ENCODE peak calls at places on chromosomes 1 and 21, in six cellular contexts. L is HCT116, X is K562, D is H1, E is GM12878, F is HepG2. Q is an unnamed sample.

GRCh38 chr1:7262611-7263010 is 477.4 kb downstream of the CAMTA1 start:
- DNase-seq in L (no peak), X (no peak), D (no peak), E (no peak), F (no peak), Q (no peak)

GRCh38 chr21:32994305-32994704 is 31.4 kb upstream of the OLIG2 start:
- DNase-seq in L (no peak), X (peak), D (no peak), E (no peak), F (no peak), Q (peak)

GRCh38 chr1:56644941-56645662 is at the start of gene PRKAA2:
- DNase-seq in L (no peak), X (no peak), D (peak), E (no peak), F (peak), Q (peak)

GRCh38 chr1:22731924-22732522 is 21.4 kb downstream of the EPHB2 start:
- DNase-seq in L (no peak), X (peak), D (no peak), E (no peak), F (no peak), Q (no peak)

GRCh38 chr1:13228343-13228781 is 2.4 kb upstream of the PRAMEF18 start:
- DNase-seq in L (peak), X (peak), D (no peak), E (no peak), F (no peak), Q (no peak)

GRCh38 chr1:28056129-28056925 is 32.1 kb downstream of the EYA3 start:
- DNase-seq in L (no peak), X (peak), D (no peak), E (peak), F (no peak), Q (no peak)

GRCh38 chr1:24364975-24365678 is 46.0 kb downstream of the GRHL3 start:
- DNase-seq in L (peak), X (peak), D (no peak), E (peak), F (no peak), Q (no peak)

GRCh38 chr1:193458628-193459027 is 272.2 kb upstream of the B3GALT2 start:
- DNase-seq in L (no peak), X (no peak), D (no peak), E (no peak), F (no peak), Q (no peak)

GRCh38 chr1:185681034-185681633 is 53.1 kb upstream of the HMCN1 start:
- DNase-seq in L (peak), X (peak), D (no peak), E (peak), F (peak), Q (peak)

GRCh38 chr1:87714278-87714677 is 385.6 kb downstream of the LMO4 start:
- DNase-seq in L (no peak), X (no peak), D (no peak), E (no peak), F (no peak), Q (no peak)

GRCh38 chr1:8684590-8684989 is 132.8 kb downstream of the RERE start:
- DNase-seq in L (no peak), X (no peak), D (no peak), E (no peak), F (no peak), Q (no peak)

GRCh38 chr1:56576880-56577858 is 2.2 kb downstream of the PLPP3 start:
- DNase-seq in L (peak), X (peak), D (no peak), E (no peak), F (peak), Q (peak)

GRCh38 chr1:119733754-119734153 is 22.0 kb downstream of the PHGDH start:
- DNase-seq in L (no peak), X (no peak), D (no peak), E (no peak), F (no peak), Q (no peak)

GRCh38 chr1:36638268-36638667 is 155.6 kb upstream of the CSF3R start:
- DNase-seq in L (no peak), X (no peak), D (no peak), E (no peak), F (no peak), Q (no peak)

GRCh38 chr1:2255047-2255419 is 26.9 kb downstream of the SKI start:
- DNase-seq in L (no peak), X (no peak), D (no peak), E (no peak), F (no peak), Q (no peak)

GRCh38 chr1:2255420-2256369 is 27.6 kb downstream of the SKI start:
- DNase-seq in L (peak), X (peak), D (no peak), E (peak), F (peak), Q (no peak)

GRCh38 chr1:2253036-2253796 is 25.1 kb downstream of the SKI start:
- DNase-seq in L (no peak), X (no peak), D (no peak), E (no peak), F (no peak), Q (no peak)

GRCh38 chr1:2252423-2252822 is 24.3 kb downstream of the SKI start:
- DNase-seq in L (no peak), X (no peak), D (no peak), E (no peak), F (no peak), Q (no peak)

DNA sequence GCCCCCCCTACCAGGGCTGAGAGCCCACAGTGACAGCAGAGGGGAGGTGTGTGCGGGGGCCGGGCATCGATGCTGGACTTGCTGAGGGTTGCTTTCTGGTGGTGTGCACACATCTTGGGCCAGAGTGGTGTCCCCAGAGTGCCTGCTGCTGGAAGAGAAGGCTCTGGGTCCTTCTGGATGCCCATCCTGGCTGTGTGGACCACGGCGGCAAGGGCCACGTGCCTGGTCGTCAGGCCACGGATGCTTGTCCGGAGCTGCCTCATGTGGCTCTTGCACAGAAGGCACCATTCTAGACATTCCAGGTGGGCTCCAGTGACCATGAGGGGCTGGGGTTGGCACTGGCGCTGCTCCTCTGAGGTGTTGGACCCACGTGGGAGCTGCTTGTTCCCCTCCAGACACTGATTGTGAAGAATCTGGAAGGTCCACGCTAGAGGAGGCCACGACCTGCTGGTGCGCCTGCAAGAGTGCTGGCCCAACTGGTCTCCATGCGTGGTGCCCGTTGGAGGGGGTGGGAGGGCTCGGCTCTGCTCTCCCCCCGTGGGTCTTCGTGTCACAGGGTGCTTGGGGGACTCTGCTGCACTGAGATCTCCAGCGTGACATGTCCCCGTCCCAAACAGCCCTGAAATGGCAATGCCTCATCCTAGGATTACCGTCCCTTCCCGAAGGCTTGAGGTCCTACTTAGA is 25.8 kb downstream of the SKI start:
- DNase-seq in L (no peak), X (no peak), D (no peak), E (no peak), F (no peak), Q (no peak)
- TF ChIP-seq ZNF274 in L (no peak), X (no peak), D (no peak), E (no peak), F (no peak), Q (no peak)

DNA sequence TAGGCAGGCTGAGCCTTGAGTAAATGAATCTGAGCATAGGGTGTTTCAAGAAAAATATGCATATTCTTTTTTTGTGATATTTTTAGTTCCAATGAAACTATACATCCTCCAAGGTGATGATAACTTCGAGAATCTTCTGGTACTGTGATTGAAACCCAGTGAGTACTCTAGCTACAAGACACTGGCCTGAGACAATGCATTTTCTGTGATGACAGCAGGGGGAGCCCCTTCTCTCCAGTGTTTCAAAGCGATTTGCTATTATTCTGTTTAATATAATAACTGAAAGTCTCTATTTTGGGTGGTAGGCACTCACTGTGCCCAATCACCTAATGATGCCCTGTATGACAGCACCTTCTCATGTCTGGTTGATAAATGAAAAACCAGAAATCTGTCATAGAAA is 12.1 kb downstream of the IRF2BP2 start:
- DNase-seq in L (no peak), X (peak), D (no peak), E (no peak), F (peak), Q (no peak)
- TF ChIP-seq ZNF274 in L (no peak), X (no peak), D (no peak), E (no peak), F (no peak), Q (no peak)

DNA sequence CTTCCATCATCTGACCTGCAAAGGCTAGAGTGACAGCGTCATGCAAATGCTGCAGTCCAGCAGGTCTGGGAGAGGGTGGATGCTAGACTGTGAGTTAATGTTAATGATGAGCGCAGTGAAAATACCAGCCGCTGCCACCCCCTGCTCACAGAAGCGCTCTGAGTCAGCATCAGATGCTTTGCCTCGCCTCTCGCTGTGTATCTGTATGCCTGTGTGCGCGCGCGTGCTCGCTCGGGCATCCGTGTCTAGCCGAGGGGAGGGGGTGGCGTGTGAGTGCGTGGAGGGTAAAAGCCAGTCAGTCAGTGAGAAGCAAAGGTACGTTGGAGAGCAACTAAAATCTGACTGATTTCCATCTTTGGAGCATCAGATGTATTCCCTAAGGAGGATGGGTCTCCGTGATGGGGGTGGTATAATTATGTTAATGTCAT is 858.7 kb downstream of the USP25 start:
- DNase-seq in L (no peak), X (no peak), D (no peak), E (no peak), F (no peak), Q (peak)
- TF ChIP-seq ZNF274 in L (no peak), X (no peak), D (no peak), E (no peak), F (no peak), Q (no peak)

DNA sequence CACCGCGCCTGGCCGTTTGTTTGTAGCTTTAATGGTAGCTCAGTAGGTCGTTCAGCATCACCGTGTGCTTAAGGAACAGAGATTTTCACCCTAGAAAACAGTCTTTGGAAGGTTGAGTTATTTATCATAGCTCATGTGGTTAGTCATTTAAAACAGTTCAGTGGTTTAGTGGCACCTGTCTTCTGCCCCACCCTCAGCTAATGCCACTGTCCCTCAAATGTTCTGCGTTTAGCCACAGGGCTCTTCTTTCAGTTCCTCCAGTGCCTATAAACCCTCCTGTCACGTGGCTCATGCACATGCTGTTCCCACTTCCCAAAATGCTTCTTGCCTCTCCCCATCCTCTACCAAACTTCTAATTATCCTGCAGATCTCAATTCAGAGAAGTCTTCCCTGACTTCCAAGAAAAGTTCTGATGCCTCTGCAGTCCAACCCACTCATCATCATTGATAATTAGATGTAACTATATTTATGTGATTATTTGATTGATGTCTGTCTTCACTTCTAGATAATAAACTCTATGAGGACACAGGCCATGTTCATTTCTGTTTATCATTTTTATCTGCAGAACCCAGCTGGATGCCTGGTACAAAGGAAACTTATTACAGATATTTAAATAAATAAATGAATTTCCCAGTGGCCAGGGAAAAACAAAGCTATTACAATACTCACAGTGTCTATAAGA is 14.4 kb upstream of the DIPK1A start:
- DNase-seq in L (no peak), X (no peak), D (no peak), E (peak), F (no peak), Q (no peak)
- TF ChIP-seq ZNF274 in L (no peak), X (no peak), D (no peak), E (no peak), F (no peak), Q (no peak)

DNA sequence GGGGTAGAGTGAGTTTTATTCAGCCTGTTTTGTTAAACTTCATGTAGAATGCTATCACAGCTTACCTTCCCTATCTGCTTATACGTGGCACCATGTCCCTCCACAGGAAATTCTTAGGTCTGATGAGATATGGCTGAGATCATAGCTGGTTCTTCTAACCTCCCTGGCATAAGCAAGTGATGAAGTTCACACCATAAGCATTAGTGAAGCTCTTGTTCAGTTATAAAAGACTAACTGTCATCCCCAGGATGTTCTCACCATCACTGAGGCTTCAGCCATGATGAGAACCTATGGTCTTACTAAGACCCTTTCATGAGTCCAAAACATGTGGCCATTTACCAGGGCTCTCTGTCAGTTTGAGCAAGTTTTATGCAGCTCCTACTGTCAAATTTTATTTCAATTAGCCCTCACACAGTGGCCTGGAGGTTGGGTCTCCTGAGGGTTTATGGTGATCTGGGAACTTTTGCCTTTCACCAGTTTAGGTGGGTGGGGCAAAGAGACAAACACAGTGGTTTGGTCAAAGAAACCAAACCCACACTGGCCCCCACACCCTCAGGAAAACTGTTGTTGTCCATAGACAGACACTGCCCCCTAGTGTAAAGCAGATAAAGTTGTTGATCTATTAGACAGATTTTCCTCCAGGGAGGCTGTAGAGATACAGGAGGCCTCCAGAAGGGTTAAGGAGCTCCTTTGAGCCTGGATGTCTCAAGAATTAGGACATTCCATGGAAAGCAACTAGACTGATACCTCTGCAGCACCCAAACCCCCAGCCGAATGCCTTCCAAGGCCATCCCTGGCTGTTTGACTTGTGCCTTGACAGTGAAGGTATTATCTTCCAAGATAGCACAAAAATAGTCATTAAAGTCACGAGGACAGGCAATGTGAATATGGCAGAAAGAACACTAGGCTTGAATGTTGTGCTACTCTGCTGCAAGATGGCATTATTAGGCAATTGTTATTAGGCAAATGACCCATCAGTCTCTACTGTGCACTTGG is 5.0 kb downstream of the SLC22A15 start:
- DNase-seq in L (peak), X (peak), D (no peak), E (no peak), F (peak), Q (no peak)
- TF ChIP-seq ZNF274 in L (no peak), X (no peak), D (no peak), E (no peak), F (no peak), Q (no peak)

Q was measured in NT2/D1.